ENCODE peak calls at places on chromosomes 3 and 15, in six cellular contexts. P, C, N, Z, M and L are unnamed samples.
A peak's percentile ranks its signal among the peaks of the same experiment; 100 is the strongest.

GRCh38 chr15:100891316-100892012 is 11.8 kb downstream of the ALDH1A3 start:
- DNase-seq in P (no peak), C (no peak), N (no peak), Z (no peak), M (no peak), L (no peak)

GRCh38 chr3:56831572-56831971 is 29.8 kb upstream of the ARHGEF3 start:
- DNase-seq in P (no peak), C (no peak), N (no peak), Z (no peak), M (no peak), L (no peak)

GRCh38 chr3:20975221-20975620 is 775.8 kb downstream of the ZNF385D start:
- DNase-seq in P (no peak), C (no peak), N (no peak), Z (no peak), M (no peak), L (no peak)

GRCh38 chr15:54149115-54149531 is 170.9 kb downstream of the UNC13C start:
- DNase-seq in P (no peak), C (no peak), N (no peak), Z (no peak), M (no peak), L (no peak)

GRCh38 chr3:100032262-100032661 is 82.0 kb downstream of the FILIP1L start:
- DNase-seq in P (no peak), C (no peak), N (no peak), Z (no peak), M (peak; percentile 11), L (no peak)

GRCh38 chr3:190504354-190505125 is 9.3 kb upstream of the IL1RAP start:
- DNase-seq in P (no peak), C (no peak), N (no peak), Z (no peak), M (no peak), L (no peak)

GRCh38 chr3:16604433-16604832 is 790 bp downstream of the DAZL start:
- DNase-seq in P (no peak), C (no peak), N (no peak), Z (no peak), M (no peak), L (no peak)

GRCh38 chr15:39095218-39095879 is 485.5 kb upstream of the THBS1 start:
- DNase-seq in P (no peak), C (no peak), N (no peak), Z (no peak), M (no peak), L (no peak)

GRCh38 chr15:85874236-85874635 is 79.5 kb upstream of the KLHL25 start:
- DNase-seq in P (no peak), C (no peak), N (no peak), Z (no peak), M (no peak), L (no peak)

GRCh38 chr3:138916824-138917223 is 30.1 kb downstream of the FOXL2 start:
- DNase-seq in P (no peak), C (peak; percentile 50), N (peak; percentile 82), Z (no peak), M (no peak), L (peak; percentile 81)

GRCh38 chr3:100893590-100893989 is 99.6 kb downstream of the ABI3BP start:
- DNase-seq in P (peak; percentile 25), C (no peak), N (peak; percentile 70), Z (no peak), M (peak; percentile 31), L (peak; percentile 11)

GRCh38 chr15:89835190-89835564 is 20.5 kb upstream of the ANPEP start:
- DNase-seq in P (no peak), C (no peak), N (no peak), Z (no peak), M (no peak), L (no peak)

GRCh38 chr3:32603064-32603463 is 32.4 kb upstream of the DYNC1LI1 start:
- DNase-seq in P (no peak), C (no peak), N (no peak), Z (no peak), M (no peak), L (no peak)

GRCh38 chr3:189664311-189664710 is 33.1 kb downstream of the TP63 start:
- DNase-seq in P (no peak), C (peak; percentile 44), N (no peak), Z (no peak), M (peak; percentile 80), L (no peak)

GRCh38 chr3:184815046-184815930 is 3.3 kb downstream of the VPS8 start:
- DNase-seq in P (no peak), C (no peak), N (no peak), Z (no peak), M (no peak), L (no peak)

GRCh38 chr3:19384868-19385267 is 236.6 kb downstream of the KCNH8 start:
- DNase-seq in P (no peak), C (no peak), N (no peak), Z (no peak), M (no peak), L (no peak)

GRCh38 chr3:185988080-185988815 is 50.4 kb upstream of the TRA2B start:
- DNase-seq in P (no peak), C (no peak), N (no peak), Z (no peak), M (no peak), L (no peak)

GRCh38 chr3:4467522-4467867 is 426 bp upstream of the SUMF1 start:
- DNase-seq in P (no peak), C (no peak), N (no peak), Z (no peak), M (no peak), L (no peak)

GRCh38 chr3:4462641-4463040 is 4.4 kb downstream of the SUMF1 start:
- DNase-seq in P (no peak), C (no peak), N (no peak), Z (no peak), M (no peak), L (no peak)

GRCh38 chr3:4464579-4464978 is 2.5 kb downstream of the SUMF1 start:
- DNase-seq in P (no peak), C (no peak), N (no peak), Z (no peak), M (no peak), L (no peak)

GRCh38 chr3:4471907-4472306 is 4.8 kb upstream of the SUMF1 start:
- DNase-seq in P (no peak), C (no peak), N (peak; percentile 77), Z (no peak), M (no peak), L (no peak)

DNA sequence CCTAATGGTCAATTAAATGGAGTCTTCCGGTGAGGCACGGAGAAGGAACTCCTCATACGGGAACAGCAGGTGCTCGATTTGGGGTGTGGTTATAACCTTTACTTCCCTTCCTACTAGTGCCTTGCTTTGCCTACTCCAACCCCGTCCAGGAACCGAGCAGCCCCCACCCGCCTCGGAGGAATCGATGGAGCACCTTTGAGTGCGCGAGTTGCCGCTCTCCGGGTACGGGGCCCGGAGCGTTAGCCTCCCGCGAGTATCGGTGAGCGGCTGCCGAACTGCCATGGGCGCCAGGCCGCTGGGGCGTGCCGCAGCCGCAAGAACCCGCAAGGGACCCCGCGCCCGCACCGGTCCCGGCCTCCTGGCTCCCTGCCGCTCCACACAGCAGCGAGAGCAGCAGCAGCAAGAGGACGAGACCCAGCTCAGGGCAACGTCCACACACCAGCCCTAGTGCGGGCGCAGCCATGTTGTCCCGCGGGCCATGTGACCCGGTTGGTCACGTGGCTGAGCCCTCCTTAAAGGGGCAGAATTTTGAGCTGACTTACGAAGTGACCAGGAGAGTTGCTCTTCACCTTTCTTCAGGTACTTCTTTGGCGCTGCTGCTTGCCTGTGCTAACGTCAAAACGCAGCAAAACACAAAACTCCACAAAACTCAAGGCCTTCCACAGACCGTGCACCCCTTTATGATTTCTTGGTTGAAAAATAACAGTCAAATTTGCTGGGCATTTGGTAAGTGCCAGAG is at the start of gene SUMF1:
- DNase-seq in P (peak; percentile 76), C (peak; percentile 74), N (peak; percentile 84), Z (peak; percentile 76), M (peak; percentile 85), L (peak; percentile 83)
- TF ChIP-seq POLR2A in P (peak; percentile 23), C (peak; percentile 63), N (no peak), Z (peak; percentile 13), M (peak; percentile 88), L (peak; percentile 74)

DNA sequence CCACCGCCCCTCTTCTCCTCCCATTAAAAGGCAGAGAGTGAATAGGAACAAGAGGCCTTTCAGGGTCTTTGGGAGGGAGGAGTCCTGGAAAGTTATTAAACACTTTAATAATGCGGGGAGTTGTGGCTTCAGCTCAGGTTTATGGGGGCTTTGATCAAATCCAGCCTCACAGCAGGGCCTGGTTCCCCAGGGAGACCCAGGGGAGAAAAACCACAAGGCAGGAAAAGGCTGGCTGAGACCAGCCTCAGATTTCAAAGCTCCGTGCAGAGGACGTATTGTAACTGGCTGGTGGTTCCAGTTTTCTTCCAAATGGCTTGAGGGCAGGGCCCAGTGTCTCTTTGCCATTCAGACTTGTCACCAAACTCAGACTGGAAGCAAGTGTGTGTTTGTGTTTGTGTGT is 242.1 kb downstream of the TLE3 start:
- DNase-seq in P (no peak), C (no peak), N (no peak), Z (no peak), M (no peak), L (no peak)
- TF ChIP-seq POLR2A in P (no peak), C (no peak), N (no peak), Z (no peak), M (no peak), L (no peak)

DNA sequence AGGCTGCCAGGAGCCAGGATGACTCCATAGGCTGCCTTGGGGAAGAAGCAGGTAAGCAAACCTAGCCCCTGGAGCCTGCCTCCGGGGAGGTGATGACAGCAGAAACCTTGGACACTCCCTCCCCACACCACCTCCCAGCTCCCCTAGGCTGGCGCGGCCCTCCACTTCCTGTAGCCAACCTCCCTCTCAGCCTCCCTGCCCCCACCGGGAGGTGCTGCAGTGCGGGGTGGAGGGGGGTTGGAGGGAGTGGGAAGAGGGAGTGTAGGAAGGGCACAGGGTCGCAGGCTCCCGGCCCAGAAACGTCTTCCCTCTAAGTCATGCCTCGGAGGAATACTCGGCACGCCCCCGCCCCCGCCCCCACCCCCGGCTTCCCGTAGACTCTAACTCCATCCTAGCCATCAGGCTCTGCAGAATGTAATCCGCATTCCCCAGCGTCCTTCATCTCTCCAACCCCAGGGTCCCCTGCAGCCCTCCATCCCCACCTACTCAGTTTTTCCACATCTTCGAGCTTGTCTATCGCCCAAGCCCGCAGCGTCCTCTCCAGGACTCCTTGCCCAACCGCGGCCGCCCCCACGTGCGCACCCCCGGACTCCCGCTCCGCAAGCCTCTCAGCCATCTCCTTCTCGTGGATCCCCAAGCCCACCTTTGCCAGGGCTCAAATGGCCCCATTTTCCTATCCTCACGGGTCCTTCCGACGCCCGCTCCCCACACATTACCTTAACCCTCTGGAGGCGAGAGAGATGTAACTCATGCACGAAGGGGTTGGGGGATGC is 539 bp downstream of the LPCAT4 start:
- DNase-seq in P (peak; percentile 69), C (peak; percentile 76), N (peak; percentile 67), Z (peak; percentile 63), M (peak; percentile 66), L (peak; percentile 88)
- TF ChIP-seq POLR2A in P (no peak), C (peak; percentile 21), N (no peak), Z (no peak), M (no peak), L (peak; percentile 70)

GRCh38 chr15:34043813-34044212 is 4.8 kb upstream of the AVEN start:
- DNase-seq in P (no peak), C (no peak), N (no peak), Z (no peak), M (no peak), L (no peak)

GRCh38 chr15:34047893-34048775 is 9.1 kb upstream of the AVEN start:
- DNase-seq in P (no peak), C (no peak), N (no peak), Z (no peak), M (no peak), L (no peak)

GRCh38 chr15:34043391-34043790 is 4.4 kb upstream of the AVEN start:
- DNase-seq in P (no peak), C (no peak), N (no peak), Z (no peak), M (no peak), L (no peak)

GRCh38 chr15:34049096-34049495 is 10.1 kb upstream of the AVEN start:
- DNase-seq in P (no peak), C (no peak), N (no peak), Z (no peak), M (no peak), L (no peak)

GRCh38 chr15:34046471-34047145 is 7.6 kb upstream of the AVEN start:
- DNase-seq in P (no peak), C (no peak), N (no peak), Z (no peak), M (no peak), L (no peak)
- TF ChIP-seq POLR2A in P (no peak), C (no peak), N (no peak), Z (no peak), M (no peak), L (no peak)